ENCODE peak calls at places on chromosomes 3 and 15, in five cellular contexts. P is SK-N-DZ, A is mesenteric fat pad, X is SIG-M5, F is heart left ventricle. W is an unnamed sample.

GRCh38 chr15:31216210-31216911 is 110.3 kb upstream of the KLF13 start:
- DNase-seq in P (peak), A (peak), X (peak), F (peak), W (peak)

GRCh38 chr3:18679226-18679625 is 254.1 kb upstream of the SATB1 start:
- DNase-seq in P (no peak), A (no peak), X (no peak), F (no peak), W (no peak)

GRCh38 chr3:11331101-11331500 is 58.9 kb downstream of the ATG7 start:
- DNase-seq in P (no peak), A (no peak), X (no peak), F (no peak), W (no peak)

GRCh38 chr3:71908001-71908400 is 123.1 kb upstream of the PROK2 start:
- DNase-seq in P (no peak), A (no peak), X (no peak), F (no peak), W (no peak)

GRCh38 chr15:45802140-45802539 is 167.3 kb downstream of the SQOR start:
- DNase-seq in P (no peak), A (no peak), X (no peak), F (no peak), W (no peak)

GRCh38 chr15:75167588-75168076 is 34.0 kb upstream of the C15orf39 start:
- DNase-seq in P (no peak), A (peak), X (no peak), F (peak), W (peak)

GRCh38 chr3:14482271-14482721 is 57.8 kb downstream of the GRIP2 start:
- DNase-seq in P (no peak), A (no peak), X (no peak), F (peak), W (no peak)

GRCh38 chr3:73805435-73805834 is 180.7 kb upstream of the PDZRN3 start:
- DNase-seq in P (no peak), A (no peak), X (no peak), F (peak), W (peak)

GRCh38 chr15:70111203-70112017 is 13.7 kb upstream of the TLE3 start:
- DNase-seq in P (peak), A (no peak), X (no peak), F (peak), W (no peak)

GRCh38 chr3:78204977-78205376 is 1165.1 kb downstream of the ROBO2 start:
- DNase-seq in P (peak), A (no peak), X (no peak), F (no peak), W (no peak)

GRCh38 chr3:120506828-120507774 is 56.3 kb upstream of the FSTL1 start:
- DNase-seq in P (peak), A (no peak), X (no peak), F (no peak), W (no peak)

GRCh38 chr3:126082334-126083137 is 1.4 kb downstream of the SLC41A3 start:
- DNase-seq in P (no peak), A (no peak), X (no peak), F (no peak), W (no peak)

GRCh38 chr3:171187706-171188290 is 161.3 kb upstream of the SLC2A2 start:
- DNase-seq in P (peak), A (no peak), X (no peak), F (no peak), W (no peak)

GRCh38 chr3:160435095-160435494 is 14.5 kb downstream of the TRIM59 start:
- DNase-seq in P (no peak), A (no peak), X (no peak), F (no peak), W (no peak)

GRCh38 chr3:21783834-21784233 is 32.8 kb upstream of the ZNF385D start:
- DNase-seq in P (no peak), A (no peak), X (no peak), F (no peak), W (no peak)

GRCh38 chr3:16982439-16982838 is 97.7 kb downstream of the PLCL2 start:
- DNase-seq in P (no peak), A (no peak), X (no peak), F (no peak), W (no peak)

GRCh38 chr3:71031914-71032521 is 551.5 kb downstream of the FOXP1 start:
- DNase-seq in P (no peak), A (no peak), X (no peak), F (no peak), W (no peak)

GRCh38 chr15:63539517-63539916 is 35.1 kb downstream of the USP3 start:
- DNase-seq in P (peak), A (no peak), X (no peak), F (peak), W (no peak)

GRCh38 chr3:40521254-40521653 is 3.5 kb upstream of the ZNF621 start:
- DNase-seq in P (no peak), A (no peak), X (no peak), F (no peak), W (no peak)

GRCh38 chr3:58568572-58569286 is 8.5 kb downstream of the FAM107A start:
- DNase-seq in P (peak), A (peak), X (no peak), F (peak), W (peak)

GRCh38 chr3:79878697-79879096 is 110.9 kb upstream of the ROBO1 start:
- DNase-seq in P (no peak), A (no peak), X (no peak), F (no peak), W (no peak)

GRCh38 chr3:184381261-184382224 is 1.7 kb downstream of the CHRD start:
- DNase-seq in P (no peak), A (no peak), X (no peak), F (no peak), W (no peak)

GRCh38 chr3:39965997-39966396 is 156.6 kb downstream of the MYRIP start:
- DNase-seq in P (no peak), A (no peak), X (no peak), F (no peak), W (no peak)

GRCh38 chr3:14424711-14425573 is 22.5 kb downstream of the SLC6A6 start:
- DNase-seq in P (no peak), A (no peak), X (no peak), F (peak), W (no peak)

GRCh38 chr15:101651753-101652097 is 456 bp downstream of the TM2D3 start:
- DNase-seq in P (no peak), A (no peak), X (no peak), F (no peak), W (peak)

GRCh38 chr3:52422669-52423068 is 22.2 kb downstream of the SEMA3G start:
- DNase-seq in P (no peak), A (no peak), X (no peak), F (no peak), W (no peak)

GRCh38 chr3:30042274-30042859 is 564.0 kb upstream of the TGFBR2 start:
- DNase-seq in P (peak), A (no peak), X (no peak), F (peak), W (peak)

GRCh38 chr3:77039606-77040553 is at the start of gene ROBO2:
- DNase-seq in P (peak), A (no peak), X (no peak), F (peak), W (no peak)

W was measured in breast epithelium.